ENCODE peak calls at places on chromosomes 6 and 20, in eight cellular contexts. Z, X, E, L, M, Q, N and T are unnamed samples.

GRCh38 chr20:55701467-55701866 is 303.9 kb downstream of the CBLN4 start:
- DNase-seq in N (no peak), X (no peak), Z (no peak), M (no peak), L (no peak), E (no peak), Q (no peak), T (peak; percentile 1)

GRCh38 chr20:35823937-35824336 is 52.1 kb downstream of the PHF20 start:
- DNase-seq in E (no peak), Z (no peak), M (no peak), Q (no peak), X (no peak), L (no peak), N (no peak), T (no peak)

GRCh38 chr6:34748757-34749156 is 8.5 kb upstream of the SNRPC start:
- DNase-seq in Z (no peak), X (no peak), E (no peak), L (no peak), Q (no peak), N (no peak), M (no peak), T (no peak)

GRCh38 chr6:158785036-158785435 is 34.1 kb downstream of the EZR start:
- DNase-seq in Q (no peak), N (no peak), E (no peak), L (no peak), M (no peak), Z (no peak), X (no peak), T (no peak)

GRCh38 chr20:35910254-35910653 is 44.0 kb downstream of the SCAND1 start:
- DNase-seq in E (no peak), Q (no peak), L (no peak), N (no peak), M (no peak), Z (no peak), X (no peak), T (no peak)

GRCh38 chr6:3601570-3601969 is 144.7 kb upstream of the SLC22A23 start:
- DNase-seq in M (no peak), E (no peak), L (no peak), N (no peak), X (no peak), Q (no peak), Z (no peak), T (no peak)

GRCh38 chr20:48019940-48020339 is 234.7 kb upstream of the SULF2 start:
- DNase-seq in M (no peak), N (no peak), X (no peak), L (no peak), E (no peak), Z (no peak), Q (no peak), T (no peak)

GRCh38 chr20:416950-417800 is 9.1 kb downstream of the RBCK1 start:
- DNase-seq in M (no peak), L (no peak), Q (no peak), N (no peak), Z (no peak), X (no peak), E (no peak), T (no peak)

GRCh38 chr6:158344534-158344933 is 32.3 kb downstream of the TULP4 start:
- DNase-seq in Z (no peak), N (no peak), Q (no peak), M (no peak), E (no peak), L (no peak), X (no peak), T (no peak)

GRCh38 chr6:167532410-167533294 is 207.8 kb downstream of the TTLL2 start:
- DNase-seq in E (no peak), Z (no peak), Q (no peak), X (no peak), L (no peak), N (no peak), M (no peak), T (no peak)

GRCh38 chr6:128097019-128097418 is 196.2 kb upstream of the THEMIS start:
- DNase-seq in N (peak; percentile 6), Q (no peak), M (no peak), Z (no peak), E (no peak), X (no peak), L (no peak), T (no peak)

GRCh38 chr6:11197175-11197535 is 35.3 kb downstream of the NEDD9 start:
- DNase-seq in N (no peak), Q (peak; percentile 79), X (no peak), L (no peak), Z (no peak), E (no peak), M (no peak), T (no peak)

GRCh38 chr6:169160855-169161560 is 92.6 kb downstream of the THBS2 start:
- DNase-seq in E (no peak), L (no peak), Q (no peak), X (no peak), N (no peak), M (no peak), Z (no peak), T (no peak)

GRCh38 chr6:85461806-85462185 is 11.9 kb downstream of the NT5E start:
- DNase-seq in L (no peak), Z (no peak), N (no peak), E (no peak), Q (no peak), X (no peak), M (no peak), T (peak; percentile 31)

GRCh38 chr6:43846556-43846955 is 76.5 kb downstream of the VEGFA start:
- DNase-seq in N (no peak), M (no peak), E (no peak), Q (no peak), L (no peak), Z (no peak), X (no peak), T (no peak)

GRCh38 chr20:50475879-50476292 is 34.3 kb upstream of the PTPN1 start:
- DNase-seq in Z (no peak), X (no peak), N (peak; percentile 42), E (no peak), L (peak; percentile 73), M (no peak), Q (peak; percentile 65), T (no peak)

GRCh38 chr6:28929887-28930620 is 6.3 kb upstream of the TRIM27 start:
- DNase-seq in M (no peak), Z (no peak), N (no peak), E (no peak), L (no peak), X (no peak), Q (no peak), T (no peak)

GRCh38 chr6:113047148-113047547 is 700.0 kb downstream of the RFPL4B start:
- DNase-seq in N (no peak), E (no peak), Z (no peak), Q (no peak), M (no peak), X (no peak), L (no peak), T (no peak)

GRCh38 chr20:51760905-51761544 is 7.2 kb downstream of the ATP9A start:
- DNase-seq in E (no peak), M (no peak), Q (peak; percentile 40), X (no peak), N (peak; percentile 56), Z (peak; percentile 58), L (no peak), T (no peak)

GRCh38 chr20:15923030-15923776 is 650.0 kb downstream of the KIF16B start:
- DNase-seq in Q (no peak), Z (no peak), X (no peak), M (no peak), L (no peak), N (no peak), E (no peak), T (no peak)

GRCh38 chr6:159871911-159872310 is 18.9 kb upstream of the MAS1 start:
- DNase-seq in Q (peak; percentile 4), M (no peak), Z (no peak), X (no peak), L (no peak), N (no peak), E (no peak), T (no peak)

GRCh38 chr20:8602389-8603116 is 466.3 kb upstream of the PLCB4 start:
- DNase-seq in E (no peak), Z (no peak), M (no peak), Q (peak; percentile 11), L (no peak), N (no peak), X (no peak), T (peak; percentile 27)

GRCh38 chr20:4533734-4534133 is 188.0 kb upstream of the PRND start:
- DNase-seq in E (no peak), Q (no peak), L (no peak), X (no peak), N (no peak), Z (no peak), M (no peak), T (no peak)

GRCh38 chr20:4160761-4161305 is 145.5 kb upstream of the RNF24 start:
- DNase-seq in L (peak; percentile 53), M (no peak), E (no peak), Z (no peak), N (no peak), Q (no peak), X (peak; percentile 19), T (no peak)

GRCh38 chr20:19785886-19786285 is 27.8 kb downstream of the RIN2 start:
- DNase-seq in L (no peak), E (no peak), Z (no peak), X (no peak), Q (no peak), M (no peak), N (no peak), T (no peak)

GRCh38 chr6:4351857-4352669 is 216.7 kb upstream of the ECI2 start:
- DNase-seq in Q (peak; percentile 97), L (no peak), E (no peak), X (no peak), N (no peak), M (no peak), Z (no peak), T (no peak)

GRCh38 chr20:3045042-3045815 is 623 bp upstream of the MRPS26 start:
- DNase-seq in L (no peak), X (peak; percentile 10), M (peak; percentile 21), Q (peak; percentile 66), Z (peak; percentile 85), E (peak; percentile 92), N (peak; percentile 30), T (peak; percentile 62)

GRCh38 chr6:71248306-71248705 is 40.3 kb upstream of the OGFRL1 start:
- DNase-seq in M (no peak), Q (peak; percentile 60), Z (no peak), N (no peak), L (no peak), E (no peak), X (no peak), T (peak; percentile 87)

GRCh38 chr6:129031051-129031599 is 148.2 kb downstream of the LAMA2 start:
- DNase-seq in Z (no peak), N (no peak), E (no peak), L (no peak), Q (peak; percentile 61), X (no peak), M (no peak), T (no peak)

GRCh38 chr6:168919455-168920179 is 334.0 kb downstream of the THBS2 start:
- DNase-seq in E (no peak), N (no peak), M (no peak), Z (no peak), Q (no peak), L (no peak), X (no peak), T (no peak)

GRCh38 chr6:3316363-3316762 is 57.6 kb downstream of the PSMG4 start:
- DNase-seq in E (no peak), Q (no peak), L (no peak), Z (no peak), M (no peak), X (no peak), N (no peak), T (no peak)

GRCh38 chr6:43509984-43510826 is at the start of gene LRRC73:
- DNase-seq in L (peak; percentile 95), E (peak; percentile 51), X (peak; percentile 44), Q (peak; percentile 83), M (peak; percentile 79), N (peak; percentile 90), Z (peak; percentile 63), T (peak; percentile 14)

GRCh38 chr20:57361517-57361916 is 10.5 kb downstream of the RAE1 start:
- DNase-seq in L (no peak), X (no peak), N (no peak), E (no peak), Z (no peak), Q (peak; percentile 76), M (no peak), T (no peak)